ENCODE peak calls at places on chromosome 2, in nine cellular contexts. One of them, this sample, is unnamed.

GRCh38 chr2:145987797-145988196 is 1467.9 kb upstream of the ZEB2 start:
- DNase-seq in IMR-90: no peak
- DNase-seq in sigmoid colon: no peak
- DNase-seq in spleen: no peak
- DNase-seq in K562: no peak
- DNase-seq in adrenal gland: no peak
- DNase-seq in tibial nerve: no peak
- DNase-seq in ovary: no peak
- DNase-seq in GM12878: no peak
- DNase-seq in this sample: no peak

GRCh38 chr2:129957891-129958290 is 21.6 kb upstream of the RAB6C start:
- DNase-seq in adrenal gland: no peak
- DNase-seq in tibial nerve: no peak
- DNase-seq in ovary: no peak
- DNase-seq in IMR-90: no peak
- DNase-seq in sigmoid colon: no peak
- DNase-seq in K562: no peak
- DNase-seq in spleen: no peak
- DNase-seq in GM12878: no peak
- DNase-seq in this sample: no peak

GRCh38 chr2:190507135-190507534 is 27.4 kb downstream of the NEMP2 start:
- DNase-seq in K562: no peak
- DNase-seq in GM12878: no peak
- DNase-seq in adrenal gland: peak; percentile 41
- DNase-seq in IMR-90: no peak
- DNase-seq in tibial nerve: no peak
- DNase-seq in spleen: no peak
- DNase-seq in sigmoid colon: no peak
- DNase-seq in ovary: no peak
- DNase-seq in this sample: no peak

GRCh38 chr2:145777297-145777696 is 1257.4 kb upstream of the ZEB2 start:
- DNase-seq in IMR-90: peak; percentile 77
- DNase-seq in adrenal gland: no peak
- DNase-seq in ovary: no peak
- DNase-seq in GM12878: no peak
- DNase-seq in sigmoid colon: no peak
- DNase-seq in spleen: no peak
- DNase-seq in tibial nerve: no peak
- DNase-seq in K562: no peak
- DNase-seq in this sample: no peak

GRCh38 chr2:213150315-213150951 is 979 bp downstream of the IKZF2 start:
- DNase-seq in adrenal gland: peak; percentile 57
- DNase-seq in K562: no peak
- DNase-seq in spleen: no peak
- DNase-seq in ovary: peak; percentile 14
- DNase-seq in tibial nerve: no peak
- DNase-seq in GM12878: no peak
- DNase-seq in sigmoid colon: no peak
- DNase-seq in IMR-90: peak; percentile 13
- DNase-seq in this sample: no peak

GRCh38 chr2:221189431-221189830 is 382.7 kb downstream of the EPHA4 start:
- DNase-seq in ovary: no peak
- DNase-seq in K562: no peak
- DNase-seq in adrenal gland: no peak
- DNase-seq in tibial nerve: no peak
- DNase-seq in GM12878: no peak
- DNase-seq in IMR-90: no peak
- DNase-seq in sigmoid colon: no peak
- DNase-seq in spleen: no peak
- DNase-seq in this sample: no peak

GRCh38 chr2:25305809-25306208 is 35.9 kb downstream of the DNMT3A start:
- DNase-seq in K562: no peak
- DNase-seq in sigmoid colon: no peak
- DNase-seq in IMR-90: no peak
- DNase-seq in adrenal gland: no peak
- DNase-seq in spleen: no peak
- DNase-seq in tibial nerve: no peak
- DNase-seq in GM12878: no peak
- DNase-seq in ovary: no peak
- DNase-seq in this sample: no peak

GRCh38 chr2:168105127-168105683 is 142.2 kb downstream of the STK39 start:
- DNase-seq in IMR-90: no peak
- DNase-seq in GM12878: no peak
- DNase-seq in spleen: no peak
- DNase-seq in K562: no peak
- DNase-seq in sigmoid colon: no peak
- DNase-seq in ovary: no peak
- DNase-seq in adrenal gland: no peak
- DNase-seq in tibial nerve: no peak
- DNase-seq in this sample: no peak

GRCh38 chr2:204468689-204469429 is 76.4 kb upstream of the PARD3B start:
- DNase-seq in sigmoid colon: no peak
- DNase-seq in IMR-90: peak; percentile 86
- DNase-seq in GM12878: no peak
- DNase-seq in adrenal gland: no peak
- DNase-seq in tibial nerve: no peak
- DNase-seq in spleen: no peak
- DNase-seq in K562: no peak
- DNase-seq in ovary: no peak
- DNase-seq in this sample: peak; percentile 16

GRCh38 chr2:27217173-27218121 is at the start of gene CAD:
- DNase-seq in ovary: peak; percentile 79
- DNase-seq in GM12878: no peak
- DNase-seq in spleen: peak; percentile 97
- DNase-seq in sigmoid colon: peak; percentile 93
- DNase-seq in IMR-90: peak; percentile 75
- DNase-seq in adrenal gland: peak; percentile 84
- DNase-seq in tibial nerve: peak; percentile 74
- DNase-seq in K562: peak; percentile 90
- DNase-seq in this sample: peak; percentile 90

GRCh38 chr2:236714061-236714460 is 144.4 kb downstream of the ACKR3 start:
- DNase-seq in GM12878: no peak
- DNase-seq in adrenal gland: no peak
- DNase-seq in IMR-90: no peak
- DNase-seq in tibial nerve: no peak
- DNase-seq in spleen: no peak
- DNase-seq in sigmoid colon: no peak
- DNase-seq in ovary: no peak
- DNase-seq in K562: no peak
- DNase-seq in this sample: no peak

GRCh38 chr2:32930436-32930835 is 16.3 kb upstream of the LTBP1 start:
- DNase-seq in sigmoid colon: no peak
- DNase-seq in spleen: no peak
- DNase-seq in ovary: no peak
- DNase-seq in adrenal gland: no peak
- DNase-seq in K562: no peak
- DNase-seq in GM12878: no peak
- DNase-seq in IMR-90: no peak
- DNase-seq in tibial nerve: no peak
- DNase-seq in this sample: no peak

GRCh38 chr2:212124597-212124996 is 414.0 kb downstream of the ERBB4 start:
- DNase-seq in K562: no peak
- DNase-seq in sigmoid colon: no peak
- DNase-seq in tibial nerve: no peak
- DNase-seq in adrenal gland: no peak
- DNase-seq in GM12878: no peak
- DNase-seq in spleen: no peak
- DNase-seq in ovary: no peak
- DNase-seq in IMR-90: peak; percentile 29
- DNase-seq in this sample: no peak

GRCh38 chr2:19059076-19059475 is 299.3 kb downstream of the OSR1 start:
- DNase-seq in adrenal gland: no peak
- DNase-seq in spleen: no peak
- DNase-seq in K562: no peak
- DNase-seq in sigmoid colon: no peak
- DNase-seq in tibial nerve: no peak
- DNase-seq in IMR-90: no peak
- DNase-seq in GM12878: no peak
- DNase-seq in ovary: no peak
- DNase-seq in this sample: no peak

GRCh38 chr2:119249855-119250775 is 26.5 kb downstream of the STEAP3 start:
- DNase-seq in ovary: no peak
- DNase-seq in adrenal gland: no peak
- DNase-seq in IMR-90: no peak
- DNase-seq in sigmoid colon: no peak
- DNase-seq in K562: no peak
- DNase-seq in tibial nerve: no peak
- DNase-seq in spleen: no peak
- DNase-seq in GM12878: no peak
- DNase-seq in this sample: no peak

DNA sequence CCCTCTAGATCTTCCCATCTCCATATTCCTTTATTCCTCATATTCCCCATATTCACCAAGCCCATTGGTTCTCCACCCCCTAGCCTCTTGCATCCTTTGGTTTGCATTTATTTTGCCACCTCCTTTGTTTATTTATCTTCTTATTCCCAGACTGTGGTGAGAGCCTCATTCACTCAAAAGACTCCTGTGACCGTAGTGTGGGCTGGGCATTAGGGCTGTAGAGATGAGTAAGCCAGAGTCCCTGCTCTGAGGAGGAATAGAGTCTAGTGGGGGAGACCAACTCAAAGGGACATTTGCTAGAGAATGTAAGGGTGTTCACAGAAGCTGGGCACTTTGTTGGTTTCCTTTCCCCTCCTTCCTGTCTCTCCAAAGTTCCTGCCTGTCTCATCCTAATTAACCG is 8.3 kb downstream of the ATG16L1 start:
- DNase-seq in IMR-90: peak; percentile 52
- DNase-seq in adrenal gland: no peak
- DNase-seq in GM12878: no peak
- DNase-seq in tibial nerve: no peak
- DNase-seq in spleen: no peak
- DNase-seq in sigmoid colon: no peak
- DNase-seq in ovary: no peak
- DNase-seq in K562: no peak
- DNase-seq in this sample: no peak
- H3K36me3 ChIP-seq in IMR-90: peaks cover 43% of the 10 kb centered on the region
- H3K36me3 ChIP-seq in adrenal gland: no peaks in the 10 kb centered on the region
- H3K36me3 ChIP-seq in GM12878: peaks cover 45% of the 10 kb centered on the region
- H3K36me3 ChIP-seq in tibial nerve: peaks cover 100% of the 10 kb centered on the region
- H3K36me3 ChIP-seq in spleen: peaks cover 100% of the 10 kb centered on the region
- H3K36me3 ChIP-seq in sigmoid colon: peaks cover 37% of the 10 kb centered on the region
- H3K36me3 ChIP-seq in ovary: no peaks in the 10 kb centered on the region
- H3K36me3 ChIP-seq in K562: peaks cover 90% of the 10 kb centered on the region
- H3K36me3 ChIP-seq in this sample: peaks cover 36% of the 10 kb centered on the region

GRCh38 chr2:231673348-231673770 is 35.0 kb upstream of the PTMA start:
- DNase-seq in tibial nerve: no peak
- DNase-seq in adrenal gland: peak; percentile 49
- DNase-seq in sigmoid colon: peak; percentile 84
- DNase-seq in ovary: peak; percentile 71
- DNase-seq in K562: peak; percentile 49
- DNase-seq in spleen: no peak
- DNase-seq in GM12878: no peak
- DNase-seq in IMR-90: peak; percentile 28
- DNase-seq in this sample: no peak
- TF ChIP-seq POLR2A in tibial nerve: no peak
- TF ChIP-seq POLR2A in adrenal gland: no peak
- TF ChIP-seq POLR2A in sigmoid colon: peak; percentile 8
- TF ChIP-seq POLR2A in ovary: no peak
- TF ChIP-seq POLR2A in K562: no peak
- TF ChIP-seq POLR2A in spleen: no peak
- TF ChIP-seq POLR2A in GM12878: no peak
- TF ChIP-seq POLR2A in IMR-90: no peak
- TF ChIP-seq POLR2A in this sample: no peak

GRCh38 chr2:174611851-174612250 is 14.2 kb upstream of the WIPF1 start:
- DNase-seq in ovary: no peak
- DNase-seq in spleen: no peak
- DNase-seq in K562: no peak
- DNase-seq in adrenal gland: no peak
- DNase-seq in IMR-90: no peak
- DNase-seq in sigmoid colon: no peak
- DNase-seq in GM12878: no peak
- DNase-seq in tibial nerve: no peak
- DNase-seq in this sample: no peak

GRCh38 chr2:174609261-174609660 is 11.7 kb upstream of the WIPF1 start:
- DNase-seq in tibial nerve: no peak
- DNase-seq in K562: no peak
- DNase-seq in spleen: no peak
- DNase-seq in GM12878: no peak
- DNase-seq in ovary: no peak
- DNase-seq in adrenal gland: no peak
- DNase-seq in IMR-90: no peak
- DNase-seq in sigmoid colon: no peak
- DNase-seq in this sample: no peak

GRCh38 chr2:174611006-174611405 is 13.4 kb upstream of the WIPF1 start:
- DNase-seq in sigmoid colon: no peak
- DNase-seq in spleen: no peak
- DNase-seq in IMR-90: no peak
- DNase-seq in ovary: no peak
- DNase-seq in GM12878: no peak
- DNase-seq in tibial nerve: no peak
- DNase-seq in adrenal gland: no peak
- DNase-seq in K562: no peak
- DNase-seq in this sample: no peak

GRCh38 chr2:174608866-174609214 is 11.2 kb upstream of the WIPF1 start:
- DNase-seq in ovary: no peak
- DNase-seq in adrenal gland: no peak
- DNase-seq in sigmoid colon: no peak
- DNase-seq in IMR-90: no peak
- DNase-seq in spleen: no peak
- DNase-seq in GM12878: no peak
- DNase-seq in K562: no peak
- DNase-seq in tibial nerve: no peak
- DNase-seq in this sample: no peak

GRCh38 chr2:174610243-174610995 is 12.8 kb upstream of the WIPF1 start:
- DNase-seq in sigmoid colon: no peak
- DNase-seq in adrenal gland: no peak
- DNase-seq in spleen: peak; percentile 77
- DNase-seq in tibial nerve: no peak
- DNase-seq in GM12878: no peak
- DNase-seq in ovary: no peak
- DNase-seq in IMR-90: no peak
- DNase-seq in K562: no peak
- DNase-seq in this sample: peak; percentile 12
- H3K27ac ChIP-seq in sigmoid colon: no peak overlapping the region
- H3K27ac ChIP-seq in adrenal gland: no peak overlapping the region
- H3K27ac ChIP-seq in spleen: peak overlapping the region; percentile 74
- H3K27ac ChIP-seq in tibial nerve: peak overlapping the region; percentile 24
- H3K27ac ChIP-seq in GM12878: peak overlapping the region; percentile 89
- H3K27ac ChIP-seq in ovary: no peak overlapping the region
- H3K27ac ChIP-seq in IMR-90: no peak overlapping the region
- H3K27ac ChIP-seq in K562: no peak overlapping the region
- H3K27ac ChIP-seq in this sample: no peak overlapping the region

GRCh38 chr2:135064149-135064548 is 12.1 kb downstream of the RAB3GAP1 start:
- DNase-seq in GM12878: no peak
- DNase-seq in sigmoid colon: no peak
- DNase-seq in spleen: no peak
- DNase-seq in ovary: no peak
- DNase-seq in adrenal gland: no peak
- DNase-seq in K562: no peak
- DNase-seq in IMR-90: no peak
- DNase-seq in tibial nerve: no peak
- DNase-seq in this sample: no peak

GRCh38 chr2:135072125-135072997 is 20.3 kb downstream of the RAB3GAP1 start:
- DNase-seq in sigmoid colon: no peak
- DNase-seq in spleen: no peak
- DNase-seq in GM12878: no peak
- DNase-seq in K562: no peak
- DNase-seq in ovary: no peak
- DNase-seq in adrenal gland: no peak
- DNase-seq in IMR-90: no peak
- DNase-seq in tibial nerve: no peak
- DNase-seq in this sample: no peak

GRCh38 chr2:135063210-135063609 is 11.1 kb downstream of the RAB3GAP1 start:
- DNase-seq in tibial nerve: no peak
- DNase-seq in K562: no peak
- DNase-seq in sigmoid colon: no peak
- DNase-seq in ovary: no peak
- DNase-seq in spleen: no peak
- DNase-seq in adrenal gland: no peak
- DNase-seq in IMR-90: no peak
- DNase-seq in GM12878: no peak
- DNase-seq in this sample: no peak

GRCh38 chr2:135066710-135067109 is 14.6 kb downstream of the RAB3GAP1 start:
- DNase-seq in ovary: no peak
- DNase-seq in GM12878: no peak
- DNase-seq in adrenal gland: no peak
- DNase-seq in spleen: no peak
- DNase-seq in tibial nerve: no peak
- DNase-seq in IMR-90: peak; percentile 41
- DNase-seq in K562: no peak
- DNase-seq in sigmoid colon: no peak
- DNase-seq in this sample: no peak
- H3K36me3 ChIP-seq in ovary: no peaks in the 10 kb centered on the region
- H3K36me3 ChIP-seq in GM12878: peaks cover 8% of the 10 kb centered on the region
- H3K36me3 ChIP-seq in adrenal gland: no peaks in the 10 kb centered on the region
- H3K36me3 ChIP-seq in spleen: peaks cover 43% of the 10 kb centered on the region
- H3K36me3 ChIP-seq in tibial nerve: peaks cover 26% of the 10 kb centered on the region
- H3K36me3 ChIP-seq in IMR-90: peaks cover 14% of the 10 kb centered on the region
- H3K36me3 ChIP-seq in K562: peaks cover 20% of the 10 kb centered on the region
- H3K36me3 ChIP-seq in sigmoid colon: no peaks in the 10 kb centered on the region
- H3K36me3 ChIP-seq in this sample: no peaks in the 10 kb centered on the region